ENCODE peak calls at places on chromosomes 2 and 18, in eight cellular contexts. Y is SJCRH30, L is AG04450, A is ovary, J is activated T-helper 1 cell treated with Interleukin-2 at 50 U/mL for 16 hours, W is hepatic stellate cell, M is T-helper 2 cell, S is smooth muscle cell of the brain vasculature. Z is an unnamed sample.

GRCh38 chr18:13539050-13539449 is 187.3 kb downstream of the FAM210A start:
- DNase-seq in A (no peak), L (no peak), W (no peak), M (no peak), Y (no peak), S (no peak), J (no peak), Z (no peak)

GRCh38 chr18:34626404-34627137 is 83.5 kb upstream of the DTNA start:
- DNase-seq in M (no peak), L (no peak), Y (no peak), A (no peak), S (no peak), W (no peak), J (no peak), Z (no peak)

GRCh38 chr18:59885579-59886163 is 14.1 kb upstream of the PMAIP1 start:
- DNase-seq in M (peak; percentile 87), A (no peak), J (no peak), W (peak; percentile 57), Y (no peak), L (no peak), S (no peak), Z (no peak)

GRCh38 chr2:231387904-231388724 is 7.4 kb upstream of the B3GNT7 start:
- DNase-seq in J (no peak), S (peak; percentile 26), A (peak; percentile 37), L (no peak), W (no peak), Y (peak; percentile 86), M (no peak), Z (no peak)

GRCh38 chr2:68318686-68319396 is 908 bp downstream of the CNRIP1 start:
- DNase-seq in M (no peak), J (no peak), W (peak; percentile 29), Y (no peak), S (no peak), L (no peak), A (peak; percentile 39), Z (no peak)

GRCh38 chr2:10752236-10752635 is 30.8 kb downstream of the ATP6V1C2 start:
- DNase-seq in S (no peak), L (no peak), A (no peak), M (no peak), J (no peak), Y (no peak), W (no peak), Z (no peak)

GRCh38 chr2:224646242-224646846 is 61.2 kb upstream of the CUL3 start:
- DNase-seq in M (peak; percentile 19), W (no peak), J (no peak), S (no peak), Y (peak; percentile 22), L (no peak), A (no peak), Z (no peak)

GRCh38 chr18:58562146-58562998 is 66.5 kb downstream of the ALPK2 start:
- DNase-seq in M (no peak), W (no peak), S (no peak), J (no peak), Y (no peak), L (no peak), A (no peak), Z (no peak)

GRCh38 chr2:165440367-165440766 is 29.1 kb upstream of the CSRNP3 start:
- DNase-seq in M (no peak), L (no peak), J (no peak), Y (no peak), A (peak; percentile 34), S (peak; percentile 64), W (peak; percentile 27), Z (no peak)

GRCh38 chr2:176553685-176554106 is 284.5 kb downstream of the MTX2 start:
- DNase-seq in A (peak; percentile 64), J (no peak), Y (peak; percentile 63), M (peak; percentile 32), L (no peak), S (peak; percentile 21), W (peak; percentile 22), Z (no peak)

GRCh38 chr2:102301867-102302362 is 9.4 kb upstream of the IL1RL1 start:
- DNase-seq in W (no peak), S (no peak), Y (no peak), A (no peak), J (peak; percentile 12), L (no peak), M (peak; percentile 92), Z (no peak)

GRCh38 chr18:48230459-48231113 is 178.6 kb downstream of the ZBTB7C start:
- DNase-seq in Y (peak; percentile 31), L (peak; percentile 3), W (peak; percentile 50), S (peak; percentile 9), J (no peak), M (peak; percentile 6), A (peak; percentile 35), Z (no peak)

GRCh38 chr2:45278345-45279078 is 269.3 kb upstream of the SIX2 start:
- DNase-seq in L (no peak), J (no peak), Y (peak; percentile 74), M (no peak), S (no peak), A (no peak), W (peak; percentile 21), Z (no peak)

GRCh38 chr2:99867690-99868089 is 274.7 kb downstream of the AFF3 start:
- DNase-seq in M (no peak), S (no peak), A (no peak), J (no peak), L (no peak), Y (peak; percentile 6), W (peak; percentile 50), Z (no peak)

GRCh38 chr18:73979742-73980141 is 167.9 kb downstream of the FBXO15 start:
- DNase-seq in L (peak; percentile 45), S (no peak), W (no peak), J (no peak), Y (no peak), M (no peak), A (no peak), Z (no peak)

GRCh38 chr2:163657257-163657656 is 78.6 kb downstream of the FIGN start:
- DNase-seq in M (no peak), Y (no peak), J (no peak), A (no peak), W (no peak), L (no peak), S (no peak), Z (no peak)

GRCh38 chr2:109516445-109517117 is 97.2 kb downstream of the SEPTIN10 start:
- DNase-seq in Y (peak; percentile 64), M (peak; percentile 9), L (no peak), A (no peak), S (no peak), W (peak; percentile 75), J (no peak), Z (no peak)

GRCh38 chr2:170770304-170771048 is at the start of gene ERICH2:
- DNase-seq in J (peak; percentile 44), A (peak; percentile 66), Y (peak; percentile 87), L (no peak), S (peak; percentile 10), W (peak; percentile 51), M (peak; percentile 81), Z (peak; percentile 54)

GRCh38 chr2:236250909-236251579 is 13.2 kb downstream of the ASB18 start:
- DNase-seq in S (no peak), M (no peak), W (no peak), Y (no peak), A (no peak), L (no peak), J (no peak), Z (no peak)

GRCh38 chr2:96694279-96694678 is 45.6 kb downstream of the LMAN2L start:
- DNase-seq in M (no peak), S (no peak), J (no peak), L (no peak), W (no peak), Y (no peak), A (no peak), Z (no peak)

GRCh38 chr2:88077076-88077475 is 9.5 kb downstream of the SMYD1 start:
- DNase-seq in L (no peak), A (no peak), J (no peak), Y (peak; percentile 80), M (no peak), W (no peak), S (no peak), Z (no peak)

GRCh38 chr18:10343778-10344177 is 110.7 kb upstream of the APCDD1 start:
- DNase-seq in S (no peak), Y (no peak), W (no peak), L (no peak), A (no peak), M (no peak), J (no peak), Z (no peak)

GRCh38 chr2:53827398-53828175 is 32.2 kb downstream of the GPR75 start:
- DNase-seq in J (no peak), Y (no peak), A (no peak), W (no peak), S (no peak), M (no peak), L (no peak), Z (no peak)

GRCh38 chr18:80143876-80144275 is 34.8 kb downstream of the ADNP2 start:
- DNase-seq in J (no peak), W (peak; percentile 22), M (no peak), Y (no peak), S (no peak), A (no peak), L (no peak), Z (no peak)

GRCh38 chr2:172701250-172701649 is 34.4 kb upstream of the RAPGEF4 start:
- DNase-seq in S (no peak), J (no peak), Y (no peak), A (no peak), M (no peak), W (peak; percentile 72), L (peak; percentile 36), Z (no peak)

GRCh38 chr2:24360050-24360962 is at the start of gene ITSN2:
- DNase-seq in M (peak; percentile 90), S (no peak), W (peak; percentile 80), Y (peak; percentile 87), J (peak; percentile 73), A (peak; percentile 71), L (no peak), Z (peak; percentile 73)

GRCh38 chr2:224038049-224038829 is 847 bp downstream of the SERPINE2 start:
- DNase-seq in L (no peak), Y (peak; percentile 67), M (peak; percentile 41), W (no peak), A (peak; percentile 57), S (no peak), J (peak; percentile 4), Z (no peak)

GRCh38 chr18:9683418-9684396 is 24.4 kb upstream of the RAB31 start:
- DNase-seq in L (no peak), A (peak; percentile 56), J (no peak), S (no peak), W (peak; percentile 32), M (no peak), Y (peak; percentile 78), Z (no peak)

GRCh38 chr2:37189452-37190153 is 1.1 kb upstream of the SULT6B1 start:
- DNase-seq in W (peak; percentile 60), L (no peak), S (peak; percentile 66), J (no peak), A (peak; percentile 63), Y (no peak), M (no peak), Z (no peak)

GRCh38 chr2:158745067-158745865 is 49.9 kb upstream of the DAPL1 start:
- DNase-seq in M (peak; percentile 39), A (peak; percentile 67), J (no peak), Y (peak; percentile 61), L (peak; percentile 39), W (peak; percentile 21), S (peak; percentile 53), Z (no peak)

GRCh38 chr2:235026649-235027557 is 75.1 kb downstream of the SH3BP4 start:
- DNase-seq in L (no peak), A (no peak), Y (no peak), W (no peak), S (no peak), J (no peak), M (no peak), Z (no peak)

GRCh38 chr18:46283895-46284295 is 179.7 kb downstream of the HAUS1 start:
- DNase-seq in L (no peak), Y (peak; percentile 79), W (no peak), J (no peak), S (no peak), A (no peak), M (no peak), Z (no peak)

GRCh38 chr18:3603460-3604259 is 153.7 kb downstream of the TGIF1 start:
- DNase-seq in J (no peak), S (peak; percentile 77), A (peak; percentile 42), L (peak; percentile 91), M (peak; percentile 81), W (peak; percentile 69), Y (peak; percentile 80), Z (no peak)

GRCh38 chr2:222862068-222862914 is 1.5 kb downstream of the ACSL3 start:
- DNase-seq in S (no peak), W (peak; percentile 37), L (no peak), Y (peak; percentile 16), M (no peak), J (no peak), A (no peak), Z (no peak)

Z was measured in T-helper 22 cell.